ENCODE peak calls at places on chromosomes 11 and 22, in seven cellular contexts. Y is K562, R is HCT116, K is H1, Q is HepG2, H is GM12878, W is endothelial cell of umbilical vein. D is an unnamed sample.

GRCh38 chr11:118151421-118151820 is 1.2 kb downstream of the SCN4B start:
- DNase-seq in Y (no peak), R (no peak), K (no peak), Q (no peak), H (no peak), W (no peak), D (peak; percentile 4)

GRCh38 chr11:75261902-75262361 is 21.4 kb downstream of the TPBGL start:
- DNase-seq in Y (no peak), R (no peak), K (no peak), Q (no peak), H (no peak), W (no peak), D (no peak)

GRCh38 chr11:126162286-126163030 is 49.0 kb downstream of the RPUSD4 start:
- DNase-seq in Y (no peak), R (no peak), K (no peak), Q (no peak), H (no peak), W (no peak), D (peak; percentile 25)

GRCh38 chr22:39017596-39018365 is 3.1 kb upstream of the APOBEC3D start:
- DNase-seq in Y (no peak), R (no peak), K (peak; percentile 74), Q (no peak), H (no peak), W (no peak), D (no peak)

GRCh38 chr11:14589421-14589820 is 54.2 kb upstream of the PDE3B start:
- DNase-seq in Y (no peak), R (no peak), K (no peak), Q (no peak), H (no peak), W (no peak), D (no peak)

GRCh38 chr11:63877658-63878241 is 38.8 kb downstream of the MARK2 start:
- DNase-seq in Y (no peak), R (no peak), K (no peak), Q (no peak), H (no peak), W (no peak), D (no peak)

GRCh38 chr11:56271092-56271491 is 2.9 kb upstream of the OR5T1 start:
- DNase-seq in Y (no peak), R (no peak), K (no peak), Q (no peak), H (no peak), W (no peak), D (no peak)

GRCh38 chr11:76927160-76927559 is 66.4 kb downstream of the ACER3 start:
- DNase-seq in Y (no peak), R (no peak), K (no peak), Q (no peak), H (no peak), W (no peak), D (no peak)

GRCh38 chr11:118136826-118137225 is 15.8 kb downstream of the SCN4B start:
- DNase-seq in Y (no peak), R (no peak), K (no peak), Q (no peak), H (no peak), W (no peak), D (no peak)

GRCh38 chr11:114219559-114220349 is 76.4 kb upstream of the NNMT start:
- DNase-seq in Y (peak; percentile 62), R (no peak), K (no peak), Q (no peak), H (no peak), W (peak; percentile 95), D (peak; percentile 11)

GRCh38 chr11:5618807-5619206 is 6.0 kb upstream of the TRIM34 start:
- DNase-seq in Y (no peak), R (no peak), K (no peak), Q (peak; percentile 49), H (no peak), W (peak; percentile 43), D (peak; percentile 97)

GRCh38 chr22:50403701-50404101 is 60.6 kb downstream of the PPP6R2 start:
- DNase-seq in Y (no peak), R (no peak), K (no peak), Q (no peak), H (no peak), W (peak; percentile 87), D (no peak)

GRCh38 chr11:83072689-83073242 is 1.1 kb upstream of the RAB30 start:
- DNase-seq in Y (no peak), R (no peak), K (no peak), Q (no peak), H (no peak), W (no peak), D (no peak)

GRCh38 chr22:43005106-43005505 is 9.8 kb downstream of the PACSIN2 start:
- DNase-seq in Y (no peak), R (no peak), K (no peak), Q (no peak), H (no peak), W (no peak), D (no peak)

GRCh38 chr11:84264066-84264465 is 977.9 kb upstream of the CCDC90B start:
- DNase-seq in Y (no peak), R (no peak), K (no peak), Q (no peak), H (no peak), W (no peak), D (no peak)

GRCh38 chr11:119427279-119427678 is 4.3 kb upstream of the THY1 start:
- DNase-seq in Y (peak; percentile 67), R (no peak), K (no peak), Q (no peak), H (no peak), W (no peak), D (no peak)

GRCh38 chr11:92342886-92343285 is 118.3 kb downstream of the FAT3 start:
- DNase-seq in Y (no peak), R (no peak), K (no peak), Q (no peak), H (no peak), W (no peak), D (no peak)

GRCh38 chr11:131064373-131064991 is 148.2 kb upstream of the SNX19 start:
- DNase-seq in Y (peak; percentile 64), R (peak; percentile 13), K (peak; percentile 93), Q (peak; percentile 42), H (peak; percentile 5), W (peak; percentile 23), D (peak; percentile 70)

GRCh38 chr22:36376265-36376664 is 11.5 kb downstream of the MYH9 start:
- DNase-seq in Y (no peak), R (no peak), K (no peak), Q (no peak), H (no peak), W (no peak), D (no peak)
- H4K20me1 ChIP-seq in Y (peaks cover 7% of the 10 kb centered on the region), R (peaks cover 4% of the 10 kb centered on the region), K (peaks cover 18% of the 10 kb centered on the region), Q (peaks cover 42% of the 10 kb centered on the region), H (peaks cover 10% of the 10 kb centered on the region), W (peaks cover 9% of the 10 kb centered on the region), D (peaks cover 100% of the 10 kb centered on the region)

DNA sequence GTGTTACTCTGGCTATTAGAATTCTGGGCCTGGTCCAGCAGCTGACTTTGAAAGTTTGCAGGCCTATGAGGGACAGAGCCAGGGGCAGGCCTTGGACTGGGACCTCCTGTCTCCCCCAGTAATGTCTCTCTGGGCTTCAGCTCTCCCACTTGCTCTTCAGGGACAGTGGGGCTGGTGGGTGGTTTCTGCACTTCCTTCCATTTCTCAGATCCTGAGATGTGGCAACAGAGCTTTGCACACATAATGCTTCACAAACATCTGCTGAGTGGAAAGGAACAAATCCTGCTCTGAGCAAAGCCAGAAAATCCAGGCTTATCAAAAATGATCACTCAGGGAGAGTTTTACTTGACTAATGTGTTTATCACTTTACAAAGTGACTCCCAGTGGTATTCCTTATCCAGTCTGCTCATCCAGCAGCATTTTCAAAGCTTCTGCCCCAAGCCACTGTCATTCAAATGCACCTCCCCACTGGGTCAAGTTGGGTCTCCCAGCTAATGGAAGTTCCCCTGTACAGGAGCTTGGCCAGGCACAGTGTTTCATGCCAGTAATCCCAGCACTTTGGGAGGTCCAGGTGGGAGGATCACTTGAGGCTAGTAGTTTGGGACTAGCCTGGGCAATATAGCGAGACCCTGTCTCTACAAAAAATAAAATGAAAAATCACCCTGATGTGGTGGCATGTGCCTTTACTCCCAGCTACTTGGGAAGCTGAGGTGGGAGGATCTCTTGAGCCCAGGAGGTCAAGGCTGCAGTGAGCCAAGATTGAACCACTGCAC is 13.5 kb upstream of the OSBP2 start:
- DNase-seq in Y (no peak), R (no peak), K (no peak), Q (no peak), H (no peak), W (no peak), D (no peak)
- TF ChIP-seq POLR2A in Y (no peak), R (no peak), K (no peak), Q (no peak), H (no peak), W (no peak), D (no peak)

GRCh38 chr22:40067639-40068038 is 72.9 kb downstream of the FAM83F start:
- DNase-seq in Y (no peak), R (no peak), K (no peak), Q (no peak), H (no peak), W (no peak), D (no peak)

GRCh38 chr22:40071720-40072119 is 77.0 kb downstream of the FAM83F start:
- DNase-seq in Y (no peak), R (no peak), K (no peak), Q (no peak), H (no peak), W (no peak), D (no peak)

GRCh38 chr22:40070701-40071100 is 75.9 kb downstream of the FAM83F start:
- DNase-seq in Y (no peak), R (no peak), K (no peak), Q (no peak), H (no peak), W (no peak), D (no peak)

DNA sequence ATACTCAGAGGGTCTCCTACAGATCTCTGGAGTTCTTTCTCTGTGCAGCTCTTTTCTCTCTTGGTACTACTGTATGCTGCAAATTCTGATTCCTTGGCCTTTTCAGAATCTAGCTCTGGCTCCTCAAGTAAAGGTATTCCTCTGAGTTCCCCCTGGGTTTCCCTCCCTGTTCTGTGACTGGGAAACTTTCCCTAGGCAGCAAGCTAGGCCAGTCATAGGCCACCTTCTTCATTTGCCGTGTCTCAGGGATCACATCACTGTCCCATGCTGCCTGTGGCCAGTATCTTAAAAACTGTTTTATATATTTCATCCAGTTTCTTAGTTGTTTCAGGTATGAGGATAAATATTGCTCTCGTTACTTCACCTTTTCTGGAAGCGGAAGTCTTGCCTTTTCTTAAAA is 71.2 kb downstream of the FAM83F start:
- DNase-seq in Y (no peak), R (no peak), K (no peak), Q (no peak), H (no peak), W (no peak), D (no peak)
- H4K20me1 ChIP-seq in Y (peaks cover 3% of the 10 kb centered on the region), R (no peaks in the 10 kb centered on the region), K (no peaks in the 10 kb centered on the region), Q (peaks cover 17% of the 10 kb centered on the region), H (no peaks in the 10 kb centered on the region), W (no peaks in the 10 kb centered on the region), D (peaks cover 8% of the 10 kb centered on the region)

GRCh38 chr22:37562049-37562784 is 1.9 kb downstream of the CDC42EP1 start:
- DNase-seq in Y (no peak), R (no peak), K (no peak), Q (no peak), H (no peak), W (no peak), D (no peak)

GRCh38 chr22:37559521-37559900 is 769 bp upstream of the CDC42EP1 start:
- DNase-seq in Y (no peak), R (no peak), K (no peak), Q (no peak), H (no peak), W (no peak), D (no peak)

GRCh38 chr22:37559901-37560681 is at the start of gene CDC42EP1:
- DNase-seq in Y (peak; percentile 86), R (no peak), K (peak; percentile 78), Q (no peak), H (no peak), W (peak; percentile 55), D (peak; percentile 36)

GRCh38 chr22:37561209-37562048 is 1.1 kb downstream of the CDC42EP1 start:
- DNase-seq in Y (peak; percentile 78), R (peak; percentile 73), K (peak; percentile 99), Q (peak; percentile 85), H (no peak), W (peak; percentile 88), D (peak; percentile 86)

GRCh38 chr22:37560682-37561208 is 465 bp downstream of the CDC42EP1 start:
- DNase-seq in Y (peak; percentile 57), R (no peak), K (no peak), Q (no peak), H (no peak), W (peak; percentile 55), D (peak; percentile 53)
- TF ChIP-seq POLR2A in Y (no peak), R (no peak), K (no peak), Q (no peak), H (no peak), W (peak; percentile 20), D (peak; percentile 31)